ENCODE peak calls at places on chromosomes 5 and 9, in ten cellular contexts. N, V, G, H, Q, K, M, L, W and J are unnamed samples.

GRCh38 chr9:37911271-37911681 is 7.3 kb upstream of the SLC25A51 start:
- DNase-seq in N (peak; percentile 19), V (no peak), G (no peak), H (no peak), Q (no peak), K (no peak), M (no peak), L (no peak), W (peak; percentile 19), J (peak; percentile 33)

GRCh38 chr9:93361995-93362394 is 89.5 kb upstream of the FAM120A start:
- DNase-seq in N (no peak), V (no peak), G (no peak), H (no peak), Q (no peak), K (no peak), M (no peak), L (no peak), W (no peak), J (no peak)

GRCh38 chr5:67196537-67197059 is at the start of gene CD180:
- DNase-seq in N (no peak), V (no peak), G (no peak), H (no peak), Q (no peak), K (no peak), M (no peak), L (no peak), W (no peak), J (no peak)

GRCh38 chr5:6780802-6781391 is 67.7 kb downstream of the TENT4A start:
- DNase-seq in N (no peak), V (no peak), G (no peak), H (no peak), Q (no peak), K (no peak), M (peak; percentile 74), L (no peak), W (peak; percentile 8), J (no peak)

GRCh38 chr9:21153688-21154608 is 12.3 kb upstream of the IFNW1 start:
- DNase-seq in N (no peak), V (no peak), G (peak; percentile 8), H (peak; percentile 40), Q (no peak), K (no peak), M (peak; percentile 71), L (no peak), W (peak; percentile 30), J (no peak)

GRCh38 chr5:99331061-99331460 is 402.3 kb upstream of the CHD1 start:
- DNase-seq in N (no peak), V (no peak), G (no peak), H (no peak), Q (no peak), K (no peak), M (no peak), L (no peak), W (no peak), J (no peak)

GRCh38 chr9:5301544-5301943 is 3.0 kb downstream of the RLN2 start:
- DNase-seq in N (no peak), V (no peak), G (no peak), H (no peak), Q (no peak), K (no peak), M (no peak), L (no peak), W (no peak), J (no peak)

GRCh38 chr5:53360811-53361210 is 119.6 kb upstream of the FST start:
- DNase-seq in N (peak; percentile 82), V (no peak), G (no peak), H (no peak), Q (no peak), K (no peak), M (no peak), L (no peak), W (peak; percentile 95), J (no peak)

GRCh38 chr9:79573697-79573976 is 1.9 kb downstream of the TLE4 start:
- DNase-seq in N (no peak), V (no peak), G (no peak), H (no peak), Q (no peak), K (no peak), M (no peak), L (no peak), W (no peak), J (no peak)

GRCh38 chr5:79464695-79465332 is 49.1 kb downstream of the HOMER1 start:
- DNase-seq in N (peak; percentile 46), V (no peak), G (no peak), H (peak; percentile 45), Q (no peak), K (no peak), M (peak; percentile 57), L (no peak), W (peak; percentile 45), J (no peak)

GRCh38 chr5:123512631-123513461 is 869 bp downstream of the CSNK1G3 start:
- DNase-seq in N (peak; percentile 34), V (peak; percentile 45), G (peak; percentile 66), H (peak; percentile 33), Q (peak; percentile 34), K (peak; percentile 18), M (peak; percentile 43), L (peak; percentile 52), W (peak; percentile 49), J (no peak)

GRCh38 chr5:7813576-7813975 is 37.4 kb downstream of the CFAP90 start:
- DNase-seq in N (no peak), V (no peak), G (no peak), H (no peak), Q (no peak), K (no peak), M (no peak), L (no peak), W (no peak), J (no peak)

GRCh38 chr5:79702606-79703380 is 13.2 kb downstream of the CMYA5 start:
- DNase-seq in N (peak; percentile 68), V (no peak), G (peak; percentile 41), H (peak; percentile 35), Q (no peak), K (no peak), M (peak; percentile 60), L (no peak), W (peak; percentile 51), J (no peak)

GRCh38 chr5:124895236-124895635 is 148.8 kb upstream of the ZNF608 start:
- DNase-seq in N (no peak), V (no peak), G (no peak), H (no peak), Q (no peak), K (no peak), M (no peak), L (no peak), W (no peak), J (no peak)

GRCh38 chr5:13348568-13348967 is 595.9 kb downstream of the DNAH5 start:
- DNase-seq in N (no peak), V (no peak), G (no peak), H (no peak), Q (no peak), K (no peak), M (no peak), L (no peak), W (no peak), J (no peak)

GRCh38 chr9:18888241-18888794 is 144.7 kb downstream of the SAXO1 start:
- DNase-seq in N (peak; percentile 41), V (no peak), G (no peak), H (no peak), Q (no peak), K (no peak), M (no peak), L (no peak), W (peak; percentile 29), J (no peak)

GRCh38 chr5:96288845-96289185 is 144.2 kb downstream of the PCSK1 start:
- DNase-seq in N (peak; percentile 51), V (no peak), G (no peak), H (no peak), Q (no peak), K (no peak), M (no peak), L (no peak), W (peak; percentile 77), J (no peak)

GRCh38 chr9:116075191-116075590 is 78.4 kb upstream of the PAPPA start:
- DNase-seq in N (peak; percentile 90), V (no peak), G (no peak), H (no peak), Q (no peak), K (no peak), M (no peak), L (no peak), W (peak; percentile 99), J (no peak)

DNA sequence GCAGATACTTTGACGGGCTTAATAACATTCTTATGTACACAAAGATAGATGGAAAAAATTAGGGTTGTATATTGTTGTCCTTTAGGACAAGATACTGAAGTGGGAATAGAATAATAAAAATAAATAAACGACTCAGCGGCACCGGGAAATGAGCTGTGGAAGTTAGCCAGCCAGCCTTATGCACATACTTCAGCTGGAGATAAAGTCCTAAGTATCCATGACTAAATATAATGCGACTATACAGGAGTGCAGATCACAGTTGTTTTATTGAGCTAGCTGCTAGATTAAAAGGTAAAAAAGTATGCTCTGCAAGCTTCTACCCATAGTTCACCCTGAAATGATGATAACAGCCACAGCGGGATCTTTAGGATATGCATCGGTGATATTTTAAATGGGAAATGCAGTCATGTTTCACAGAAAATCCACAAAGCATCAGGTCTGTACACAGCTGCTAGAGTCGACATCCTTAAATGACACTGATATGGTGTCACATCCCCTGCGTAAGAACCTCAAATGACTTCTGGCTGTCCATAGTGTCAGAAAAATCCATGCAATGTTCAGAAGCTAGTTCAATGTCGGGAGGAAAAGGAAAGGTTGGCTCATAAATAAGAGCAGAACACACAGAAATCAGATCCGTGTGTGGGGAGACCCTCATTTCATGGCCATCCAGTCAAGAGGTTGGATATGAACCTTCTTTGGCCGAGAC is 392.8 kb upstream of the DAP start:
- DNase-seq in N (no peak), V (no peak), G (no peak), H (no peak), Q (no peak), K (no peak), M (no peak), L (no peak), W (no peak), J (no peak)
- TF ChIP-seq CTCF in N (no peak), V (no peak), G (no peak), H (no peak), Q (no peak), K (no peak), M (no peak), L (no peak), W (no peak), J (no peak)

GRCh38 chr5:145999208-145999607 is 62.8 kb downstream of the SH3RF2 start:
- DNase-seq in N (no peak), V (no peak), G (no peak), H (no peak), Q (no peak), K (no peak), M (no peak), L (no peak), W (no peak), J (no peak)
- TF ChIP-seq CTCF in N (no peak), V (no peak), G (no peak), H (no peak), Q (no peak), K (no peak), M (no peak), L (no peak), W (no peak), J (no peak)

GRCh38 chr5:136901-137300 is 44.9 kb downstream of the PLEKHG4B start:
- DNase-seq in N (peak; percentile 27), V (no peak), G (no peak), H (no peak), Q (no peak), K (no peak), M (no peak), L (no peak), W (no peak), J (no peak)
- TF ChIP-seq CTCF in N (peak; percentile 3), V (no peak), G (no peak), H (no peak), Q (no peak), K (no peak), M (no peak), L (no peak), W (peak; percentile 7), J (no peak)

GRCh38 chr9:4297151-4297794 is 2.6 kb downstream of the GLIS3 start:
- DNase-seq in N (peak; percentile 90), V (no peak), G (no peak), H (peak; percentile 53), Q (peak; percentile 87), K (peak; percentile 74), M (peak; percentile 84), L (peak; percentile 58), W (peak; percentile 95), J (peak; percentile 93)
- TF ChIP-seq CTCF in N (peak; percentile 63), V (peak; percentile 45), G (no peak), H (peak; percentile 38), Q (no peak), K (no peak), M (peak; percentile 62), L (peak; percentile 27), W (peak; percentile 51), J (no peak)